ENCODE peak calls at places on chromosomes 1 and 21, in six cellular contexts. T is breast epithelium, V is astrocyte, L is left ventricle myocardium inferior, R is right lobe of liver, U is Karpas-422. B is an unnamed sample.

GRCh38 chr1:1001631-1002300 is 1.9 kb upstream of the HES4 start:
- DNase-seq in U (no peak), L (peak; percentile 82), R (peak; percentile 81), V (no peak), T (peak; percentile 71), B (peak; percentile 84)

GRCh38 chr1:32741417-32742131 is 39.0 kb upstream of the SYNC start:
- DNase-seq in R (no peak), U (no peak), T (no peak), L (no peak), V (no peak), B (peak; percentile 36)

GRCh38 chr1:109502368-109502851 is 7.1 kb downstream of the AMIGO1 start:
- DNase-seq in R (no peak), U (no peak), T (no peak), L (no peak), V (no peak), B (no peak)

GRCh38 chr21:21232320-21232719 is 234.1 kb downstream of the NCAM2 start:
- DNase-seq in U (peak; percentile 53), T (no peak), V (no peak), R (no peak), L (no peak), B (peak; percentile 20)

GRCh38 chr1:54800899-54801759 is at the start of gene TTC22:
- DNase-seq in U (peak; percentile 63), R (peak; percentile 82), V (no peak), L (no peak), T (peak; percentile 70), B (no peak)

GRCh38 chr1:162672678-162673259 is 40.5 kb downstream of the DDR2 start:
- DNase-seq in T (no peak), U (no peak), R (no peak), L (no peak), V (no peak), B (no peak)

GRCh38 chr1:175713386-175713785 is 30.0 kb downstream of the TNR start:
- DNase-seq in R (no peak), V (no peak), T (no peak), U (no peak), L (no peak), B (no peak)

GRCh38 chr21:34365794-34366193 is 2.0 kb downstream of the KCNE2 start:
- DNase-seq in U (no peak), R (no peak), V (no peak), L (no peak), T (no peak), B (no peak)

GRCh38 chr1:1937061-1937460 is 18.0 kb upstream of the TMEM52 start:
- DNase-seq in L (no peak), R (peak; percentile 16), T (no peak), V (no peak), U (no peak), B (no peak)

GRCh38 chr1:239706245-239706892 is 320.0 kb downstream of the CHRM3 start:
- DNase-seq in R (no peak), V (no peak), U (no peak), T (no peak), L (no peak), B (no peak)
- H3K4me3 ChIP-seq in R (no peak overlapping the region), V (no peak overlapping the region), U (no peak overlapping the region), T (no peak overlapping the region), L (no peak overlapping the region), B (no peak overlapping the region)

GRCh38 chr1:111643097-111643496 is 23.5 kb downstream of the RAP1A start:
- DNase-seq in V (no peak), T (no peak), R (no peak), U (no peak), L (no peak), B (no peak)

GRCh38 chr1:111639602-111640198 is 20.1 kb downstream of the RAP1A start:
- DNase-seq in V (no peak), U (no peak), T (no peak), R (no peak), L (no peak), B (no peak)

GRCh38 chr1:111633736-111634135 is 14.1 kb downstream of the RAP1A start:
- DNase-seq in T (no peak), U (no peak), L (no peak), R (no peak), V (no peak), B (no peak)

GRCh38 chr1:111635324-111636009 is 15.9 kb downstream of the RAP1A start:
- DNase-seq in R (no peak), T (no peak), U (no peak), V (no peak), L (no peak), B (no peak)

DNA sequence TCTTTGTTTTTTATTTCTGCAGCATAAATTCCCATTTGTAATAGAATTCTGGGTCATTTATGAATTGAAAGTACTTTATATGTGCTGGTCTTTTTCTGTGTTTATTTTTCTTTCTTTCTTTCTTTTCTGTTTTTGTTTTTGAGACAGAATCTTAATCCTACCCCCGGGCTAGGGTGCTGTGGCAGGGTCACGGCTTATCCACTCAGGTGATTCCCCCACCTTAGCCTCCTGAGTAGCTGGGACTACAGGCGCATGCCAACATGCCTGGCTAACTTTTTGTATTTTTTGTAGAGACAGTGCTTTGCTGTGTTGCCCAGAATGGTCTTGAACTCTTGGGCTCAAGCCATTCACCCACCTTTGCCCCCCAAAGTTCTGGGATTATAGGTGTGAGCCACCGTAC is 18.7 kb downstream of the RAP1A start:
- DNase-seq in U (no peak), R (no peak), T (no peak), L (no peak), V (no peak), B (no peak)
- H3K4me3 ChIP-seq in U (peak overlapping the region; percentile 42), R (no peak overlapping the region), T (no peak overlapping the region), L (no peak overlapping the region), V (no peak overlapping the region), B (no peak overlapping the region)

DNA sequence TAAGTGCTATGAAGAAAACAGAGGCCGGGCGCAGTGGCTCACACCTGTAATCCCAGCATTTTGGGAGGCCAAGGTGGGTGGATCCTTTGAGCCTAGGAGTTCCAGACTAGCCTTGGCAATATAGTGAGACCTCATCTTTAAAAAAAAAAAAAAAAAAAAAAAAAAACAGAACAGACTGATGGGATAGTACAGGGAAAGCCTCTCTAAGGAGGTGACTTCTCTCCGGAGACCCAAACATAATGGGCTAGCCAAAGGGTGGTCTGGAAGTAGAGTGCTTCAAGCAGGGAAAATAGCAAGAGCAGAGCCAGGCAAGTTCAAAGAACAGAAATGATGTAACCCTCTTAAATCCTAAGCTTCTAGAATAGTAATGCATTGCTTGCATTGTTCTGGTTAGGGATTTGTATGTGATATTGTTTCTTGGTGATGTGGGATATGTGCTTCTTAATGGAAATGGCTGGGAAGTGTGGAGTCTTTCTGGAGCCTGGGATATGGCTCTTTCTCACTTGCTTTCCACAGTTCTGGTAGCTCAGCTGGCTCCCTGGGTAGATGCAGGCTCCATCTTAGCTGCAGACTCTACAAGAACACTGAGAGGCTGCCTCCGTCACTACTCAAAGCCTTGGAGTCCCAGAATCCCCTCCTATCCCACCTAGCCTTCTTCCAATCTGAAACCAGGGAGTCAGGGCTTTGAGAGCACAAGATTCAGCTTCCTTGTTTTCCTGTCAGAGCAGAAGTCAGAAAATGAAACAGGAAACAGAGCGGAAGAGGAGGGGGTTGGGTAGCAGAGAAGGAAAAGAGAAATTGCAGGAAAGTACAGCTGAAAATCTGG is 1.9 kb upstream of the PIGV start:
- DNase-seq in L (no peak), R (no peak), T (no peak), U (peak; percentile 63), V (peak; percentile 56), B (no peak)
- H3K4me3 ChIP-seq in L (peak overlapping the region; percentile 86), R (no peak overlapping the region), T (no peak overlapping the region), U (peak overlapping the region; percentile 86), V (no peak overlapping the region), B (no peak overlapping the region)

GRCh38 chr21:36964832-36965719 is 1.4 kb downstream of the HLCS start:
- DNase-seq in V (no peak), R (no peak), U (peak; percentile 72), T (no peak), L (no peak), B (no peak)
- H3K4me3 ChIP-seq in V (no peak overlapping the region), R (peak overlapping the region; percentile 59), U (peak overlapping the region; percentile 94), T (no peak overlapping the region), L (peak overlapping the region; percentile 83), B (peak overlapping the region; percentile 81)

DNA sequence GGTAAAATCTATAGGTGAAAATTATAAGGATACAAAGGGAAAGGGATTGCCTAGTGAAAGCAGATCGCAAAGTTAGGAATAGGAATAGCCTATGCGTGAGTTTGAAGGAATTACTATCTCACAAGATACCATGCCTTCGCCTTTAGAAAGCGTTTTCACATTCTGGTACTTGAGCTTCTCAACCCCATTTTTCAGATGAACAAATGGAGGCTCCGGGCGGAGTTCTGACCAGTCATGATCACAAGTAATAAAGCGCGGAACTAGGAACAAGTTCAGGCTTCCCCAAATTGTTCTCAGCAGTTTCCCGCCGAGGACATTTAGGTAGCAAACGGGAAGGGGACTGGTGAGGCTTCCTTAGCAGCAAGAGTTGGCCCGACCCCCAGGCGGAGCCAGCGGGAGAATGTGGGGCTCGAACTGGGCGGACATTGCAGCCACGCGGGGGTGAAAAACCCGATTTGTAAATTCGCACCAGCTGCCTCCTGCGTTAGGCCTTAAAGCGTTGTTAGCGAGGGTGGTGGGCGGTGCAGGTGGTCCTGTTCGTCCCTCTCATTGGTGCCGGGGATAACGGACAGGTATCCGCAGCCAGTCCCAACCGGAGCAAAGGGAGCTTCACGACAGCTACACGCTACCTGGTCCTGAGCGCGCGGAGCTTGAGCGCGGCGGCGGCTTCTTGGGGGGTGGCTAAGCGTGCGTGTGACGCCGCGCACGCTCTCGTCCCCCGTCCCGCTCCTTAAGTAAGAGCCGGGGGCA is 15.4 kb downstream of the SEMA6C start:
- DNase-seq in T (peak; percentile 83), R (peak; percentile 87), U (no peak), V (peak; percentile 86), L (peak; percentile 85), B (no peak)
- H3K4me3 ChIP-seq in T (peak overlapping the region; percentile 34), R (peak overlapping the region; percentile 26), U (no peak overlapping the region), V (peak overlapping the region; percentile 54), L (peak overlapping the region; percentile 61), B (no peak overlapping the region)

GRCh38 chr1:205570796-205571537 is 60.8 kb downstream of the ELK4 start:
- DNase-seq in T (no peak), V (no peak), R (no peak), U (no peak), L (no peak), B (no peak)

GRCh38 chr1:205570173-205570501 is 61.7 kb downstream of the ELK4 start:
- DNase-seq in R (no peak), L (no peak), U (no peak), V (no peak), T (no peak), B (no peak)

GRCh38 chr1:205568135-205568468 is 63.6 kb downstream of the CDK18 start:
- DNase-seq in U (no peak), T (no peak), R (no peak), L (no peak), V (no peak), B (no peak)

GRCh38 chr1:205568469-205569361 is 63.1 kb downstream of the ELK4 start:
- DNase-seq in L (no peak), T (no peak), U (no peak), R (no peak), V (no peak), B (no peak)

DNA sequence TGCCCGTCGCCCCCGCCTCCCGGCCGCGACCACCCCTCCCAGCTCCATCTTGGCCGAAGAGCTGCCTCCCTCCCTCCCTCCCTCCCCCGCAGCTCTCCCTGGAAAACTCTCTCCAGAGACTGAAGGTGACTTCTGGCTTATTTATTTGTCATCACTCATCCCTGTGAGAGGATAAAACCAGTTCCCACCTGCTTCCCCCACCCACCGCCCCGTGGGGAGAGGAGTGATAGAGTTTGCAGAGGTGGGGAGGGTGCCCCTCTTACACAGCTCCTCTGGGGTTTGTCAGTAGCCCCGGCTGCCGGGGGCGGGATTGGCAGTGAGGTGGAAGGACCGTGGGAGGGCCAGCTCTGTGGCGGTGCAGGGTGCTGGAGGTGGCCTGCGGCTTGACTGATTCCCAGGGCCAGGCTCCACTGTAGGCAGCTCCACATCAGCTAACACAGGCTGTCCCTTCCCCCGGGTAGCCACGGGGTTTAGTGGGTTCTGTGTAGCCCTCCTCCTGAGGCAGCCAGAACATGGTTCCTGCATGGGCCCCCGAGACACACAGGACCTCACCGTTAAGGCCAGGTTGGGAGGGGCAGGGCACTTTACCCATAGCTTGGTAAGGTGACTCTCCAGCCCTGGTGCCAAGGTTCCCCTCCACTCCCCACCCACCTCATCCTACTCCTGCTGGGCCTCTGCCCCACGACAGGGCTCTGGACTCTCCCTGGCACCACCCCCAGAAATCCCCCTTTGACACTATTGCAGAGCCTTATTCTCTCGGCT is 62.2 kb downstream of the ELK4 start:
- DNase-seq in V (no peak), L (no peak), T (no peak), R (no peak), U (no peak), B (no peak)
- H3K4me3 ChIP-seq in V (no peak overlapping the region), L (peak overlapping the region; percentile 63), T (no peak overlapping the region), R (no peak overlapping the region), U (no peak overlapping the region), B (no peak overlapping the region)

B was measured in MG63.